ENCODE peak calls at places on chromosomes 3 and 15, in four cellular contexts. X, N, D and Z are unnamed samples.
A peak's percentile ranks its signal among the peaks of the same experiment; 100 is the strongest.

GRCh38 chr15:81859737-81860516 is 185.9 kb downstream of the MEX3B start:
- DNase-seq in X (no peak), D (no peak), N (no peak), Z (no peak)

GRCh38 chr3:39919281-39919680 is 109.9 kb downstream of the MYRIP start:
- DNase-seq in X (no peak), D (no peak), N (no peak), Z (no peak)

GRCh38 chr3:106534206-106534605 is 665.4 kb upstream of the CBLB start:
- DNase-seq in D (no peak), N (peak; percentile 72), X (peak; percentile 16), Z (no peak)

GRCh38 chr3:129576514-129577345 is 29.7 kb downstream of the PLXND1 start:
- DNase-seq in X (peak; percentile 11), N (no peak), D (no peak), Z (no peak)

GRCh38 chr3:29291982-29292363 is 11.1 kb downstream of the RBMS3 start:
- DNase-seq in X (no peak), D (no peak), N (no peak), Z (no peak)

GRCh38 chr3:9503283-9503682 is 50.3 kb downstream of the LHFPL4 start:
- DNase-seq in N (peak; percentile 71), D (no peak), X (peak; percentile 32), Z (peak; percentile 70)

GRCh38 chr15:93024293-93024692 is 64.7 kb downstream of the RGMA start:
- DNase-seq in X (no peak), N (no peak), D (no peak), Z (no peak)

GRCh38 chr3:43995078-43995928 is 246.4 kb upstream of the TOPAZ1 start:
- DNase-seq in X (no peak), D (no peak), N (no peak), Z (peak; percentile 53)

GRCh38 chr3:163914567-163914966 is 1163.7 kb downstream of the SI start:
- DNase-seq in X (no peak), N (no peak), D (no peak), Z (no peak)

GRCh38 chr15:69532856-69533255 is 80.2 kb downstream of the RPLP1 start:
- DNase-seq in N (no peak), D (no peak), X (no peak), Z (no peak)

GRCh38 chr15:56038015-56038414 is 44.6 kb upstream of the NEDD4 start:
- DNase-seq in X (no peak), N (no peak), D (peak; percentile 75), Z (no peak)

GRCh38 chr3:15064299-15064834 is 748 bp downstream of the MRPS25 start:
- DNase-seq in X (no peak), D (peak; percentile 25), N (no peak), Z (peak; percentile 60)

GRCh38 chr3:72761410-72761809 is 86.8 kb downstream of the SHQ1 start:
- DNase-seq in N (no peak), X (no peak), D (no peak), Z (no peak)

GRCh38 chr3:141795719-141796435 is 32.7 kb downstream of the GRK7 start:
- DNase-seq in X (no peak), N (no peak), D (no peak), Z (peak; percentile 45)

GRCh38 chr3:109132801-109133473 is 3.6 kb upstream of the C3orf85 start:
- DNase-seq in X (no peak), D (no peak), N (no peak), Z (peak; percentile 42)

GRCh38 chr15:25852027-25852426 is 11.1 kb downstream of the ATP10A start:
- DNase-seq in D (no peak), N (no peak), X (no peak), Z (no peak)

GRCh38 chr3:194287392-194287791 is 63.7 kb downstream of the CPN2 start:
- DNase-seq in X (no peak), D (no peak), N (peak; percentile 33), Z (no peak)

GRCh38 chr3:82461049-82461889 is 699.8 kb upstream of the GBE1 start:
- DNase-seq in D (no peak), X (no peak), N (no peak), Z (no peak)

GRCh38 chr3:78279066-78279465 is 1239.2 kb downstream of the ROBO2 start:
- DNase-seq in D (no peak), X (no peak), N (no peak), Z (no peak)

GRCh38 chr3:150763841-150764483 is 993 bp upstream of the SIAH2 start:
- DNase-seq in X (no peak), D (peak; percentile 75), N (no peak), Z (peak; percentile 78)

GRCh38 chr3:100647171-100647570 is 37.8 kb downstream of the ADGRG7 start:
- DNase-seq in N (no peak), D (no peak), X (no peak), Z (no peak)

GRCh38 chr15:40234783-40235182 is 4.1 kb upstream of the PAK6 start:
- DNase-seq in D (no peak), N (no peak), X (no peak), Z (no peak)

GRCh38 chr3:146218880-146219866 is 31.7 kb downstream of the PLSCR4 start:
- DNase-seq in X (no peak), D (peak; percentile 32), N (no peak), Z (peak; percentile 19)

GRCh38 chr3:64832098-64832497 is 144.3 kb upstream of the ADAMTS9 start:
- DNase-seq in X (no peak), N (no peak), D (no peak), Z (no peak)

GRCh38 chr3:170109579-170110293 is 71.8 kb downstream of the PHC3 start:
- DNase-seq in N (no peak), D (no peak), X (no peak), Z (no peak)

GRCh38 chr15:63439536-63440264 is 58.1 kb upstream of the CA12 start:
- DNase-seq in N (no peak), X (no peak), D (peak; percentile 26), Z (no peak)

GRCh38 chr3:185757176-185757575 is 67.7 kb downstream of the IGF2BP2 start:
- DNase-seq in X (no peak), D (no peak), N (no peak), Z (no peak)

GRCh38 chr3:42511196-42511595 is 8.8 kb downstream of the VIPR1 start:
- DNase-seq in D (no peak), X (no peak), N (no peak), Z (no peak)

GRCh38 chr3:139301183-139301582 is 42.6 kb upstream of the MRPS22 start:
- DNase-seq in D (peak; percentile 43), N (no peak), X (no peak), Z (no peak)

GRCh38 chr3:12759097-12759679 is at the start of gene TMEM40:
- DNase-seq in N (no peak), X (no peak), D (no peak), Z (no peak)

GRCh38 chr15:33135355-33135781 is 59.1 kb downstream of the FMN1 start:
- DNase-seq in D (peak; percentile 41), N (no peak), X (no peak), Z (no peak)

GRCh38 chr15:29596266-29596665 is 226.0 kb downstream of the TJP1 start:
- DNase-seq in N (no peak), D (no peak), X (no peak), Z (peak; percentile 22)

GRCh38 chr3:42809202-42809601 is at the start of gene ACKR2:
- DNase-seq in X (no peak), D (no peak), N (no peak), Z (no peak)

GRCh38 chr3:159982442-159982841 is 6.2 kb upstream of the IL12A start:
- DNase-seq in X (no peak), D (no peak), N (no peak), Z (no peak)

GRCh38 chr3:37074178-37074577 is 80.9 kb downstream of the MLH1 start:
- DNase-seq in N (no peak), X (no peak), D (peak; percentile 84), Z (peak; percentile 51)

GRCh38 chr3:112640864-112641751 is at the start of gene CCDC80:
- DNase-seq in N (no peak), D (peak; percentile 97), X (no peak), Z (peak; percentile 51)

GRCh38 chr15:77664428-77664827 is 31.7 kb upstream of the LINGO1 start:
- DNase-seq in N (no peak), D (no peak), X (no peak), Z (no peak)

GRCh38 chr3:71050521-71051258 is 532.8 kb downstream of the FOXP1 start:
- DNase-seq in N (no peak), D (no peak), X (no peak), Z (no peak)

GRCh38 chr3:168459229-168459784 is 363.6 kb upstream of the GOLIM4 start:
- DNase-seq in N (no peak), X (no peak), D (no peak), Z (peak; percentile 9)